ENCODE peak calls at places on chromosomes 1 and 21, in eight cellular contexts. L is neural progenitor cell, G is heart right ventricle, R is Peyer's patch, O is PC-3, P is heart left ventricle, E is breast epithelium, J is endodermal cell. Y is an unnamed sample. For H3K27me3, the result is how much of the 10 kb centered on the place peaks cover.

GRCh38 chr1:21932127-21932526 is 5.0 kb downstream of the HSPG2 start:
- DNase-seq in L (no peak), G (no peak), R (no peak), O (no peak), P (peak), E (no peak), J (no peak), Y (no peak)

GRCh38 chr1:114803001-114803400 is 22.5 kb upstream of the SIKE1 start:
- DNase-seq in L (no peak), G (no peak), R (no peak), O (no peak), P (no peak), E (no peak), J (no peak), Y (no peak)

GRCh38 chr1:55310517-55310927 is 95.4 kb upstream of the USP24 start:
- DNase-seq in L (no peak), G (no peak), R (no peak), O (peak), P (no peak), E (no peak), J (peak), Y (no peak)

GRCh38 chr1:227058321-227058751 is 118.2 kb downstream of the COQ8A start:
- DNase-seq in L (no peak), G (no peak), R (no peak), O (peak), P (no peak), E (no peak), J (no peak), Y (no peak)

GRCh38 chr1:201591348-201591747 is 52.4 kb downstream of the NAV1 start:
- DNase-seq in L (no peak), G (no peak), R (no peak), O (no peak), P (no peak), E (no peak), J (peak), Y (no peak)

GRCh38 chr1:33007190-33008050 is 29.3 kb downstream of the AK2 start:
- DNase-seq in L (peak), G (peak), R (no peak), O (peak), P (peak), E (no peak), J (peak), Y (no peak)

GRCh38 chr21:36203603-36203889 is 46.9 kb downstream of the DOP1B start:
- DNase-seq in L (no peak), G (no peak), R (no peak), O (peak), P (no peak), E (no peak), J (no peak), Y (no peak)

GRCh38 chr1:110635434-110635833 is 29.3 kb upstream of the KCNA2 start:
- DNase-seq in L (no peak), G (no peak), R (no peak), O (no peak), P (no peak), E (no peak), J (no peak), Y (no peak)

GRCh38 chr1:206590025-206590834 is 22.0 kb downstream of the EIF2D start:
- DNase-seq in L (peak), G (no peak), R (no peak), O (peak), P (no peak), E (no peak), J (peak), Y (peak)

GRCh38 chr1:115764541-115764940 is 4.0 kb downstream of the CASQ2 start:
- DNase-seq in L (peak), G (peak), R (no peak), O (peak), P (no peak), E (no peak), J (peak), Y (no peak)

GRCh38 chr1:167221126-167221803 is 579 bp downstream of the POU2F1 start:
- DNase-seq in L (peak), G (peak), R (peak), O (no peak), P (peak), E (no peak), J (peak), Y (peak)

GRCh38 chr1:167219194-167219593 is 1.5 kb upstream of the POU2F1 start:
- DNase-seq in L (peak), G (no peak), R (no peak), O (no peak), P (no peak), E (no peak), J (no peak), Y (no peak)

GRCh38 chr1:167221804-167222610 is 1.3 kb downstream of the POU2F1 start:
- DNase-seq in L (peak), G (peak), R (peak), O (peak), P (peak), E (peak), J (peak), Y (peak)

GRCh38 chr1:167219646-167220536 is 795 bp upstream of the POU2F1 start:
- DNase-seq in L (peak), G (peak), R (peak), O (peak), P (peak), E (peak), J (peak), Y (peak)

DNA sequence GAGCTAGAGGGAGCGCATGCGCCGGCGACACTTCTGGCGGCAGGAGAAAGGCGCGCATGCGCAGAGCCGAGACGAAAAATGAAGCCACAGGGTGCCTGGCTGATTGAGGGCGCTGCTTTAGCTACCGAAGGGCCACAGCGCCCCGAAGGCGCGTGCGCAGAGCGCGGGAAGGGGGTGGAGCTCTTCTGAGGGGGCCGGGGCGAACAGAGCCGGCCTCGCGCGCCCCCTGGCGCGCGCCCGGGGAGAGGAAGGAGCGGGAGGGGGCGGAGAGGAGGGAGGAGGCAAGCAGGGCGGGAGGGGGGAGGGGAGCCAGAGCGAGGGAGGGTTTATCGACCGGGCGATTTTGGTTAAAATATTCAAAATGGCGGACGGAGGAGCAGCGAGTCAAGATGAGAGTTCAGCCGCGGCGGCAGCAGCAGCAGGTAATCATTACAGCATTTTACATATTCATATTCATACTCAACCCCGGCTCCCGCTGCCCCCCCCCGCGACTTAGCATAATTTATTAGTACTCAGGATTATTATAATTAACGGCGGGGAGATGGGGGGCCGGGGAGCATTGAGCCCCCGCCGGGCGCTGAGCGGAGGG is at the start of gene POU2F1:
- DNase-seq in L (peak), G (peak), R (peak), O (peak), P (peak), E (peak), J (peak), Y (peak)
- TF ChIP-seq CTCF in L (peak), G (peak), R (peak), O (peak), P (peak), E (peak), J (peak), Y (peak)

DNA sequence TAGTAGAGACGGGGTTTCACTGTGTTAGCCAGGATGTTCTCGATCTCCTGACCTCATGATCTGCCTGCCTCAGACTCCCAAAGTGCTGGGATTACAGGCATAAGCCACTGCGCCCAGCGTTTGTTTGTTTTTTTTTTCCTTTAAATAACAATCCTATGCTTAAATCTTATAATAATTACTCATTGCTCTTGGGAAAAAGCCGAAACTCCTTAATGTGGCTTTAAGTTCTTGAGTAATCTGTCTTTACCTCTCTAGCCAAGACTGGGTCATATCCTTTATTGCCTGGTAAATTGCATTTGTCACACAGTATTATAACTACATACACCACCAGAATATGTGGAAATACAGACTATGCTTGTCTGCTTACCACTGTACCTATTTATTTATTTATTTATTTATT is 97.1 kb downstream of the MACF1 start:
- DNase-seq in L (no peak), G (no peak), R (no peak), O (no peak), P (no peak), E (no peak), J (no peak), Y (no peak)
- H3K27ac ChIP-seq in L (no peak), G (no peak), R (no peak), O (no peak), P (no peak), E (no peak), J (no peak), Y (no peak)

GRCh38 chr1:156401175-156401574 is 32.2 kb downstream of the RHBG start:
- DNase-seq in L (no peak), G (no peak), R (no peak), O (no peak), P (no peak), E (no peak), J (no peak), Y (no peak)
- H3K27me3 ChIP-seq in L (half or more), G (under half), R (under half), O (under half), P (under half), E (under half), J (under half), Y (under half)

GRCh38 chr1:208245185-208245705 is 1.1 kb upstream of the PLXNA2 start:
- DNase-seq in L (peak), G (peak), R (peak), O (peak), P (peak), E (peak), J (peak), Y (peak)
- TF ChIP-seq CTCF in L (peak), G (peak), R (peak), O (peak), P (peak), E (peak), J (peak), Y (peak)

GRCh38 chr21:44917446-44918106 is 3.1 kb downstream of the ITGB2 start:
- DNase-seq in L (no peak), G (no peak), R (no peak), O (no peak), P (no peak), E (no peak), J (peak), Y (no peak)
- H3K27ac ChIP-seq in L (no peak), G (no peak), R (no peak), O (peak), P (no peak), E (peak), J (no peak), Y (peak)

GRCh38 chr1:205505076-205505729 is 734 bp downstream of the CDK18 start:
- DNase-seq in L (peak), G (peak), R (no peak), O (no peak), P (no peak), E (no peak), J (peak), Y (no peak)

GRCh38 chr1:205507896-205508714 is 3.6 kb downstream of the CDK18 start:
- DNase-seq in L (no peak), G (no peak), R (no peak), O (no peak), P (no peak), E (no peak), J (no peak), Y (no peak)

GRCh38 chr1:205505791-205506190 is 1.3 kb downstream of the CDK18 start:
- DNase-seq in L (no peak), G (peak), R (no peak), O (peak), P (peak), E (no peak), J (no peak), Y (no peak)

GRCh38 chr1:205504311-205505075 is at the start of gene CDK18:
- DNase-seq in L (peak), G (peak), R (peak), O (peak), P (peak), E (peak), J (peak), Y (peak)

DNA sequence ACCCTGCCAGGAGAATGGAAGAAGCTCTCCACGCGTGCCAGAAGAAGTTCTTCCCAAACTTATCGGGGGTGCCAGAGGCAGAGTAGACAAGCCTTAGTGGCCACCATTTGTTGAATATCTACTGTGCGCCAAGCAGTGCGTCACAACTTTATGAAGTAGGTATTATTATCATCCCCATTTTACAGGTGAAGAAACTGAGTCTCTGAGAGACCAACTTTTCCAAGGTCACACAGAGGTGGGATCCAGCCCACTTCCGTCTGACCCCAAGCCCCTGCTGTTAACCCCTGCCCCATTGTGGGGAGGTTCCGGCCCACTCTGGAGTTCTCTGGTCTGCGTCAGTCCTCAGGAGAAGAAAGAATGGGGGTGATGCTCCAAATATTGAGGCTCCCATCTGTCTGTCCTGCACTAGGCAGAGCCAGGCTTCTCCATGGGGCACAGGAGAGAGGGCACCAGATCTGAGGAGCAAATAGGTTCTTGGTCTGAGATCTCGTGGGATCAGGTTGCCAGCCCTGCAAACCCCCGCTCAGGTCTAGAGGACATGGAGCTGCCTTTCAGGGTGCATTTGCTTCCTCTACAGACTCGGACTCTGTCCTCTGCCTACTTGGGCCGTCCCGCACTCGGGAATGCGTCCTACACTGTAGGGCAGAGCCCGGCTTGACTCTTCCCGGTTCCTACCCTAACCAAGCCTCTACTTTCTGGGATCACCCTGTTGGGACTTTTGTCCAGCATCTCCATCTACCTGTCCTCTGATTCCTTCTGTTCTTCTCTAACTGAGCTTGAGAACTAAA is 2.1 kb downstream of the CDK18 start:
- DNase-seq in L (no peak), G (no peak), R (no peak), O (no peak), P (no peak), E (no peak), J (no peak), Y (no peak)
- H3K27me3 ChIP-seq in L (under half), G (under half), R (under half), O (under half), P (under half), E (under half), J (under half), Y (under half)

GRCh38 chr1:52268372-52268771 is 97.6 kb downstream of the CC2D1B start:
- DNase-seq in L (peak), G (no peak), R (no peak), O (no peak), P (no peak), E (no peak), J (peak), Y (no peak)
- TF ChIP-seq CTCF in L (no peak), G (no peak), R (no peak), O (no peak), P (no peak), E (no peak), J (peak), Y (no peak)

GRCh38 chr1:34101151-34101550 is 63.9 kb downstream of the CSMD2 start:
- DNase-seq in L (no peak), G (no peak), R (no peak), O (no peak), P (no peak), E (no peak), J (no peak), Y (no peak)
- H3K27ac ChIP-seq in L (no peak), G (no peak), R (no peak), O (no peak), P (no peak), E (no peak), J (no peak), Y (no peak)

DNA sequence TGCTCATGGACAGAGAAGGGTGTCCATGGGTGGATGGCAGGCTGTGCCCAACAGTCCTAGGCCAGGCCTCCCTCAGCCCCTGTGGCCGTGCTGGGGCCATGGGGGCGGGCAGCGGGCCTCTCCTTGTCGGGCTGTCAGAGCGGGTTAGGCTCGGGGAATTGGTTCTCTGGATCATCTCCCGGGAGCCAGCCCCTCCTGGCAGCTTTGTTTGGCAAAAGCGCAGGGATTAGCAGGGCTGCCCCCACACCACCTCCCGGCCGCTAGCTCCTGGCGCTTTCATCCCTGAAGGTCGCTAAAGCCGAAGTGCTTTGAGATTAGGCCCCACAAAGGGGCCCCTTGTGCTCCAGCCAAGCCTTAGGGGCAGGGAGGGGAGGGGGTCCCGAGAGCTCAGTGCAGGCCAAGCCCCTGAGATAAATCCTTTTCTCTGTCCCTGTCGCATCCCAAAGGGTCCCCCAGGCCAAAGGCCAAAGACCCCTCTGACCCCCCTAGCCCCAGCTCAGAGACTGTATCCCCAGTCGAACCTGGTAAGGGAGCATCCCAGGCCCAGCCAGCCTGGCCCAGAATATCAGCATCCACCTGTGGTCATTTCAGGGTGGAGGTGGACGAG is 9.8 kb upstream of the DMBX1 start:
- DNase-seq in L (peak), G (no peak), R (no peak), O (no peak), P (no peak), E (no peak), J (peak), Y (no peak)
- H3K27me3 ChIP-seq in L (half or more), G (under half), R (under half), O (under half), P (half or more), E (under half), J (half or more), Y (under half)

Y was measured in CD4-positive, alpha-beta T cell.